ENCODE peak calls at places on chromosome 4, in five cellular contexts. One of them, this sample, is unnamed.

GRCh38 chr4:23788460-23788859 is 101.4 kb downstream of the PPARGC1A start:
- DNase-seq in ovary: no peak
- DNase-seq in GM23248: no peak
- DNase-seq in cardiac muscle cell: no peak
- DNase-seq in effector memory CD4-positive, alpha-beta T cell: no peak
- DNase-seq in this sample: no peak

GRCh38 chr4:40478215-40478614 is 143.1 kb downstream of the CHRNA9 start:
- DNase-seq in GM23248: no peak
- DNase-seq in ovary: no peak
- DNase-seq in cardiac muscle cell: peak; percentile 23
- DNase-seq in effector memory CD4-positive, alpha-beta T cell: no peak
- DNase-seq in this sample: no peak

GRCh38 chr4:54185871-54186270 is 43.2 kb upstream of the PDGFRA start:
- DNase-seq in effector memory CD4-positive, alpha-beta T cell: no peak
- DNase-seq in ovary: no peak
- DNase-seq in cardiac muscle cell: no peak
- DNase-seq in GM23248: no peak
- DNase-seq in this sample: no peak

GRCh38 chr4:7016086-7016485 is 27.1 kb upstream of the TADA2B start:
- DNase-seq in GM23248: no peak
- DNase-seq in ovary: no peak
- DNase-seq in cardiac muscle cell: no peak
- DNase-seq in effector memory CD4-positive, alpha-beta T cell: no peak
- DNase-seq in this sample: no peak

GRCh38 chr4:40626183-40626990 is 3.3 kb downstream of the RBM47 start:
- DNase-seq in cardiac muscle cell: no peak
- DNase-seq in ovary: no peak
- DNase-seq in effector memory CD4-positive, alpha-beta T cell: no peak
- DNase-seq in GM23248: peak; percentile 12
- DNase-seq in this sample: no peak

GRCh38 chr4:20838476-20838875 is 138.2 kb downstream of the PACRGL start:
- DNase-seq in ovary: no peak
- DNase-seq in GM23248: no peak
- DNase-seq in cardiac muscle cell: no peak
- DNase-seq in effector memory CD4-positive, alpha-beta T cell: no peak
- DNase-seq in this sample: no peak

GRCh38 chr4:76120199-76120598 is 28.0 kb downstream of the NUP54 start:
- DNase-seq in ovary: no peak
- DNase-seq in cardiac muscle cell: no peak
- DNase-seq in GM23248: no peak
- DNase-seq in effector memory CD4-positive, alpha-beta T cell: no peak
- DNase-seq in this sample: no peak

GRCh38 chr4:138049350-138049749 is 192.8 kb downstream of the SLC7A11 start:
- DNase-seq in cardiac muscle cell: no peak
- DNase-seq in ovary: no peak
- DNase-seq in effector memory CD4-positive, alpha-beta T cell: no peak
- DNase-seq in GM23248: no peak
- DNase-seq in this sample: no peak

GRCh38 chr4:15037923-15038541 is 35.8 kb downstream of the CPEB2 start:
- DNase-seq in cardiac muscle cell: no peak
- DNase-seq in GM23248: peak; percentile 25
- DNase-seq in ovary: no peak
- DNase-seq in effector memory CD4-positive, alpha-beta T cell: no peak
- DNase-seq in this sample: no peak

GRCh38 chr4:8238515-8239053 is 31.0 kb upstream of the HTRA3 start:
- DNase-seq in GM23248: no peak
- DNase-seq in ovary: no peak
- DNase-seq in effector memory CD4-positive, alpha-beta T cell: no peak
- DNase-seq in cardiac muscle cell: peak; percentile 68
- DNase-seq in this sample: no peak

GRCh38 chr4:149793459-149793858 is 22.2 kb downstream of the IQCM start:
- DNase-seq in ovary: no peak
- DNase-seq in GM23248: peak; percentile 12
- DNase-seq in effector memory CD4-positive, alpha-beta T cell: no peak
- DNase-seq in cardiac muscle cell: no peak
- DNase-seq in this sample: no peak

DNA sequence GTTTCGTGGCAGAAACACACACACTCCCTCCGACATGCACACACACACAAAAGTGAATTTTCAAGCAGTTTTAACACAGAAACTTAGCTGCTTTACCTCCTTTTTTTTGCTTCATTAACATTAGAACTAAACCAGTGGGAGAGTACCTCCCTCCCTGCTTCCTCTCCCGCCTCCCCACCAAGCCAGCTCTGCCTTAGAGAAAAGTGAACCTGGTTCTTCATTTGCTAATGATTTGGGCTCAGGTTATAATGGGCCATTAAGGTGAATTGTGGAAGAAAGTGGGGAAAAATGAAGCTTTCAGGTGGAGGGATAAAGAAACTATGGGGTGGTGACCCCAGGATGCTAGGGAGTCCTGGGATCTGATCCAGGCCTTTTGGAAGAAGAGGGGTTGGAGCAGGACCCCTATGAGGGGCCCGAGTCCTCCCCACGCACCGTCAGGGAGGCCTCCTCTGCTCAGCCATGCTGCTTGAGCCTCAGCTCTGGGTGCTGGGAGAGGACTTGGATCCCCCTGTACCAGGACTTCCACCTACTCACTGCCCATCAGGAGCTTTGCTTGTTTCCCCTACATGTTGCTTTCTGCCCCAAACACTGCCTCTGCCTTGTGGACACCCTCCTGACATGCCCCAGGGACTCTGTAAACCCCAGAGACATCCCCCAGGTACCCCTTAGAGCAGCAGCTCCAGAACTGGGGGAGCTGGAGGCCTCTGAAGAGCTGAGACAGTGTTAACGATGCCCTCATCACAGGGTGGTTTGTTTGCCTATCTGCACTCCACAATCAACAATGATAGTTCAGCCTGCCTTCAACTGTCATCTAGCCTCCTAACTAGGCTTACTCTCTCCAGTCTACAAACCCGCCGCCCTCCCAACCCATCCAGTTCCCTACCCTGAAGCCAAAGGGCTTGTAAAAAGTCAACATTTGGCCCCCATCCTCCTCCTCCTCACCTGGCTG is 6.5 kb upstream of the JADE1 start:
- DNase-seq in cardiac muscle cell: no peak
- DNase-seq in GM23248: no peak
- DNase-seq in effector memory CD4-positive, alpha-beta T cell: no peak
- DNase-seq in ovary: no peak
- DNase-seq in this sample: no peak
- H3K27ac ChIP-seq in cardiac muscle cell: no peak overlapping the region
- H3K27ac ChIP-seq in GM23248: no peak overlapping the region
- H3K27ac ChIP-seq in effector memory CD4-positive, alpha-beta T cell: peak overlapping the region; percentile 48
- H3K27ac ChIP-seq in ovary: no peak overlapping the region
- H3K27ac ChIP-seq in this sample: no peak overlapping the region

DNA sequence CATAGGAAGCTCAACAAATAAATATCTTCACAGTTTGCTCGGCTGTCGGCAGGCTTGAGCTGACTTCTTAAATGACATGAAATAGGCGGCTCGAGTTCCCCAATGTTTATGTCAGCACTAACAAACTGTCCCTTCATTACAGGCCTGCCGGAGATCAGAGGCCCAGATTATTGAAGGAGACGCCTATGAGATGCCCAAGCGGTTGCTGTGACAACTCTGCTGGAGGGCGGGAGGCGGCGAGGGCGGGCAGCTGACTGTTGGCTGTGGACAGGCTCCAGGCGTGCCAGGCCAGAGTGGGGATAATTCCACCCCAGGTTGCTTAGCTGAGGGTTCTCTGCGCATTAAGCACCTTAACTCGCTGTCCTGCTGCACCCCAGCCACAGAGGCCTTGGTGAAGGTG is 39.2 kb upstream of the MSX1 start:
- DNase-seq in GM23248: no peak
- DNase-seq in effector memory CD4-positive, alpha-beta T cell: no peak
- DNase-seq in cardiac muscle cell: no peak
- DNase-seq in ovary: no peak
- DNase-seq in this sample: no peak
- H3K27ac ChIP-seq in GM23248: no peak overlapping the region
- H3K27ac ChIP-seq in effector memory CD4-positive, alpha-beta T cell: no peak overlapping the region
- H3K27ac ChIP-seq in cardiac muscle cell: no peak overlapping the region
- H3K27ac ChIP-seq in ovary: no peak overlapping the region
- H3K27ac ChIP-seq in this sample: no peak overlapping the region

GRCh38 chr4:145881991-145882390 is 56.6 kb downstream of the ZNF827 start:
- DNase-seq in cardiac muscle cell: no peak
- DNase-seq in GM23248: no peak
- DNase-seq in effector memory CD4-positive, alpha-beta T cell: no peak
- DNase-seq in ovary: no peak
- DNase-seq in this sample: no peak

GRCh38 chr4:145883173-145883572 is 55.5 kb downstream of the ZNF827 start:
- DNase-seq in effector memory CD4-positive, alpha-beta T cell: no peak
- DNase-seq in ovary: no peak
- DNase-seq in GM23248: no peak
- DNase-seq in cardiac muscle cell: no peak
- DNase-seq in this sample: no peak

GRCh38 chr4:145881585-145881984 is 57.0 kb downstream of the ZNF827 start:
- DNase-seq in cardiac muscle cell: no peak
- DNase-seq in GM23248: no peak
- DNase-seq in effector memory CD4-positive, alpha-beta T cell: no peak
- DNase-seq in ovary: no peak
- DNase-seq in this sample: no peak

GRCh38 chr4:145880355-145880960 is 58.2 kb downstream of the ZNF827 start:
- DNase-seq in cardiac muscle cell: no peak
- DNase-seq in ovary: no peak
- DNase-seq in GM23248: no peak
- DNase-seq in effector memory CD4-positive, alpha-beta T cell: no peak
- DNase-seq in this sample: no peak

GRCh38 chr4:145882594-145882993 is 56.0 kb downstream of the ZNF827 start:
- DNase-seq in ovary: no peak
- DNase-seq in effector memory CD4-positive, alpha-beta T cell: no peak
- DNase-seq in GM23248: no peak
- DNase-seq in cardiac muscle cell: no peak
- DNase-seq in this sample: no peak
- H3K27ac ChIP-seq in ovary: no peak overlapping the region
- H3K27ac ChIP-seq in effector memory CD4-positive, alpha-beta T cell: no peak overlapping the region
- H3K27ac ChIP-seq in GM23248: no peak overlapping the region
- H3K27ac ChIP-seq in cardiac muscle cell: peak overlapping the region; percentile 48
- H3K27ac ChIP-seq in this sample: no peak overlapping the region

DNA sequence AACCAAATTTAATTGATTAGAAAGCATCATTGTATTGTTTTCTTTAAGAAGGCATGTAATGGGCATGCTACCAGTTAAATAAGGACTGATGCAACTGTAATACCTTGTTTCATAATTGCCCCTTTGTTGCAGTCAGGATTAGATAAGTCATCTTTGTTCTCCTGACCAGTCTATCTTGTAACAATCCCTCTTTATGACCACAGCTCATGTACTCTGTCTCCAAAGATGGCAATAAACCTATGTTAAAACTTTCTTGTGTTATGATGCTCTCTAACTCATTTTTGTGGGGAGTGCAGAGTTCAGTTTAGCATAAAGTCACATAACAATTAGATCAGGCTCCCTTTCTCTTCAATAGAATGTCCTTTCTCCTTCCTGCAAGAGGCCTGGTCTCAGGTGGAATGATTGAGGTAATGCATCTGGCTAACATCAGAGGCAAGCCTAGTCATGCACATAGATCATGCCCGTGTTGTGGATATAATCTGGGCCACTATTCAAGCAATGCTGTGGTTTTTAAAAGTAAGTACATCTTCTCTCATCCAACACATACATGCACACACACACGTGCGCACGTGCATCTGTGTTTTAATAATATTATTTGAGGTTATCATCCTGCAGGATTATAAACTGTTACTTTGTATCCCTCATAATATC is 45.6 kb downstream of the TMEM154 start:
- DNase-seq in cardiac muscle cell: no peak
- DNase-seq in ovary: no peak
- DNase-seq in effector memory CD4-positive, alpha-beta T cell: no peak
- DNase-seq in GM23248: peak; percentile 39
- DNase-seq in this sample: no peak
- H3K27ac ChIP-seq in cardiac muscle cell: no peak overlapping the region
- H3K27ac ChIP-seq in ovary: no peak overlapping the region
- H3K27ac ChIP-seq in effector memory CD4-positive, alpha-beta T cell: no peak overlapping the region
- H3K27ac ChIP-seq in GM23248: no peak overlapping the region
- H3K27ac ChIP-seq in this sample: no peak overlapping the region

GRCh38 chr4:186341655-186342054 is 75.7 kb downstream of the F11 start:
- DNase-seq in cardiac muscle cell: no peak
- DNase-seq in ovary: no peak
- DNase-seq in effector memory CD4-positive, alpha-beta T cell: no peak
- DNase-seq in GM23248: no peak
- DNase-seq in this sample: no peak
- H3K27ac ChIP-seq in cardiac muscle cell: no peak overlapping the region
- H3K27ac ChIP-seq in ovary: no peak overlapping the region
- H3K27ac ChIP-seq in effector memory CD4-positive, alpha-beta T cell: no peak overlapping the region
- H3K27ac ChIP-seq in GM23248: no peak overlapping the region
- H3K27ac ChIP-seq in this sample: no peak overlapping the region

DNA sequence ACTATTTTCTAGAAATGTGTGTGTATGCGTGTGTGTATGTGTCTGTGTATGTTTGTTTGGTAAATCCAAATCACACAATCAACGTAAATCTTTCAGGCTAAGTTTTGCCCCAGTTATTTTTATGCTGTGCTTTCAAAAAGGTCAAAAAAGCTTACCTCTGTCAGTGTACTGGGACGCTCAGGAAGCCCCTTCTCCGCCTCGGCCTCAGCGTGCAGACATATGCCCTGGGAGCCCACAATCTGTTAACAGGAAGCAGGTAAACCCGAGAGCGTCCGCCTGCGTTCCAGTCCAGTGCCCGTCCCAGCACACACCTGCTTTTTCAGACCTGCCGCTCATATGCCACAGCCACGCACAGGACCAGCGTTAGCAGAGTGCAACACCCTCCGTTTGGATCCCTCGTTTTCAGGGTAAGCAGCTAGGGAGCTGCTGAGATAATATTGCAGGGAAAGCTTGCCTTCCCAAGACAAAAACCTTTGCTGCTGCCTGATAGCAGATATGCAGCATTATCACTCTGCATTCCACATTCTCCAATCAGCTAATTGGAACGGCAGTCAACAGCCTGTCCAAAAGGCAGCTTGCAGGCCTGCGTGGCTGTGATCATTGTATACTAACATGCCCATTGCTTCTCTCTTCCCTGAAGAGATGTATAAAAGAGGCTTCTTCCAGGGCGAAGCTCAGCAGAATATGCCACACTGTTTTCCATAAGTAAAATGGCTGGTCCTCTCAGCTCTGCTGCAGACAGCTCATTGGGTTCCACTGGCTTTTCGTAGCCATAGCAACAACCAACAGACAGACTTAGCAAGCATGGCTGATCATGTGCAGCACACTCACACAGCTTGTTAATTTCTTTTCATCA is at the start of gene SORBS2:
- DNase-seq in cardiac muscle cell: peak; percentile 83
- DNase-seq in effector memory CD4-positive, alpha-beta T cell: no peak
- DNase-seq in ovary: no peak
- DNase-seq in GM23248: peak; percentile 6
- DNase-seq in this sample: peak; percentile 62
- H3K27ac ChIP-seq in cardiac muscle cell: peak within 1 kb of the TSS; percentile 96
- H3K27ac ChIP-seq in effector memory CD4-positive, alpha-beta T cell: no peak within 1 kb of the TSS
- H3K27ac ChIP-seq in ovary: peak within 1 kb of the TSS; percentile 23
- H3K27ac ChIP-seq in GM23248: no peak within 1 kb of the TSS
- H3K27ac ChIP-seq in this sample: peak within 1 kb of the TSS; percentile 95

DNA sequence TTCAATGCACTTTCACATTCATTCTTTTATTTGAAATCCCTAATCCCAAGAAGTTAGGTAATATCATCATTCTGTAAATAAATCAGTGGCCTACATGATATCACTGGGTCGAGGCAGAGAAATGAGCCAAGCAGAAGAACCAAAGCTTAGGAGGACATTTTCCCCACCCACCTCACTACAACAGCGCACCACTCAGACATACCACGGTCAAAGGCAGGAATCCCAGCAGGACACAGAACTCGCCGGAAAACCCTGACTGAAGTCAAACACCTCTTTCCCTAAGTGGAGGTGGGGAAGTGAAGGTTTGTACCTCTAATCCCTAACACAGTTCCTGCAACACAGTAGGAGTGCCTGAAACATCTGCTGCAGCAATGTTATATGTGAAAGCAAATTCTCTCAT is 21.5 kb downstream of the RELL1 start:
- DNase-seq in cardiac muscle cell: peak; percentile 28
- DNase-seq in effector memory CD4-positive, alpha-beta T cell: no peak
- DNase-seq in GM23248: no peak
- DNase-seq in ovary: no peak
- DNase-seq in this sample: no peak
- H3K27ac ChIP-seq in cardiac muscle cell: peak overlapping the region; percentile 60
- H3K27ac ChIP-seq in effector memory CD4-positive, alpha-beta T cell: no peak overlapping the region
- H3K27ac ChIP-seq in GM23248: no peak overlapping the region
- H3K27ac ChIP-seq in ovary: peak overlapping the region; percentile 27
- H3K27ac ChIP-seq in this sample: peak overlapping the region; percentile 61

GRCh38 chr4:104486702-104487101 is 8.0 kb downstream of the CXXC4 start:
- DNase-seq in cardiac muscle cell: no peak
- DNase-seq in GM23248: no peak
- DNase-seq in ovary: no peak
- DNase-seq in effector memory CD4-positive, alpha-beta T cell: no peak
- DNase-seq in this sample: no peak
- H3K27ac ChIP-seq in cardiac muscle cell: no peak overlapping the region
- H3K27ac ChIP-seq in GM23248: no peak overlapping the region
- H3K27ac ChIP-seq in ovary: no peak overlapping the region
- H3K27ac ChIP-seq in effector memory CD4-positive, alpha-beta T cell: no peak overlapping the region
- H3K27ac ChIP-seq in this sample: no peak overlapping the region

This sample was measured in right cardiac atrium.